ENCODE peak calls at places on chromosome 20, in seven cellular contexts. N is cardiac muscle cell, T is IMR-90, F is lower leg skin, C is uterus, H is Panc1, X is heart right ventricle. V is an unnamed sample.

GRCh38 chr20:11624704-11625103 is 293.0 kb upstream of the BTBD3 start:
- DNase-seq in H (no peak), C (no peak), N (no peak), X (no peak), F (no peak), T (no peak), V (no peak)

GRCh38 chr20:23397961-23398360 is 23.3 kb downstream of the NAPB start:
- DNase-seq in F (no peak), C (no peak), X (peak; percentile 37), N (peak; percentile 58), H (no peak), T (peak; percentile 69), V (no peak)

GRCh38 chr20:24658920-24659660 is 189.7 kb downstream of the SYNDIG1 start:
- DNase-seq in C (no peak), X (peak; percentile 27), T (no peak), N (no peak), H (no peak), F (no peak), V (no peak)

GRCh38 chr20:57570145-57570850 is 9.4 kb downstream of the PCK1 start:
- DNase-seq in T (no peak), N (no peak), C (no peak), X (no peak), H (no peak), F (no peak), V (no peak)

GRCh38 chr20:2136275-2136674 is 34.6 kb downstream of the STK35 start:
- DNase-seq in H (no peak), T (no peak), C (no peak), F (no peak), X (no peak), N (no peak), V (no peak)

GRCh38 chr20:41030536-41031242 is 2.1 kb downstream of the TOP1 start:
- DNase-seq in C (no peak), F (no peak), X (no peak), H (no peak), T (peak; percentile 80), N (peak; percentile 66), V (no peak)

GRCh38 chr20:61937146-61937962 is 128.3 kb downstream of the TAF4 start:
- DNase-seq in C (no peak), T (no peak), H (no peak), N (no peak), X (no peak), F (no peak), V (no peak)

GRCh38 chr20:49936153-49937022 is at the start of gene RNF114:
- DNase-seq in N (peak; percentile 94), T (peak; percentile 86), C (peak; percentile 91), H (no peak), X (peak; percentile 93), F (peak; percentile 98), V (peak; percentile 90)

GRCh38 chr20:46004813-46005505 is 3.7 kb upstream of the MMP9 start:
- DNase-seq in X (peak; percentile 48), C (no peak), F (no peak), H (no peak), T (no peak), N (peak; percentile 13), V (no peak)

GRCh38 chr20:46089076-46089337 is 755 bp downstream of the NCOA5 start:
- DNase-seq in C (no peak), T (peak; percentile 12), F (no peak), N (no peak), H (no peak), X (no peak), V (no peak)

GRCh38 chr20:41482647-41483552 is 116.3 kb upstream of the EMILIN3 start:
- DNase-seq in N (peak; percentile 40), X (no peak), T (peak; percentile 93), H (no peak), C (no peak), F (no peak), V (no peak)

GRCh38 chr20:53582574-53583351 is 10.9 kb downstream of the ZNF217 start:
- DNase-seq in C (peak; percentile 66), N (peak; percentile 95), X (no peak), F (peak; percentile 85), H (no peak), T (peak; percentile 95), V (peak; percentile 28)

GRCh38 chr20:44621325-44621724 is 30.2 kb downstream of the ADA start:
- DNase-seq in F (no peak), H (no peak), N (no peak), X (no peak), T (no peak), C (no peak), V (no peak)

GRCh38 chr20:32287231-32287638 is 9.8 kb downstream of the KIF3B start:
- DNase-seq in H (no peak), N (no peak), X (no peak), T (no peak), F (no peak), C (no peak), V (no peak)

GRCh38 chr20:64058536-64058935 is 4.5 kb upstream of the TCEA2 start:
- DNase-seq in C (no peak), F (no peak), H (no peak), X (no peak), T (peak; percentile 64), N (no peak), V (no peak)

GRCh38 chr20:62961310-62961783 is 8.8 kb downstream of the SLC17A9 start:
- DNase-seq in T (no peak), N (no peak), C (no peak), F (no peak), X (no peak), H (no peak), V (no peak)

GRCh38 chr20:31894980-31895675 is 24.7 kb downstream of the TTLL9 start:
- DNase-seq in N (peak; percentile 73), H (peak; percentile 36), F (peak; percentile 82), X (peak; percentile 88), C (peak; percentile 82), T (peak; percentile 49), V (peak; percentile 73)

GRCh38 chr20:46571418-46571817 is 21.0 kb upstream of the OCSTAMP start:
- DNase-seq in F (peak; percentile 58), H (no peak), N (no peak), T (no peak), X (no peak), C (no peak), V (no peak)

GRCh38 chr20:46046588-46047310 is 17.7 kb downstream of the SLC12A5 start:
- DNase-seq in T (no peak), C (no peak), X (no peak), N (no peak), F (no peak), H (no peak), V (no peak)

GRCh38 chr20:4534315-4534714 is 187.4 kb upstream of the PRND start:
- DNase-seq in T (no peak), N (no peak), X (no peak), C (no peak), H (no peak), F (no peak), V (no peak)

GRCh38 chr20:10511507-10512231 is 76.6 kb downstream of the SLX4IP start:
- DNase-seq in N (peak; percentile 97), F (peak; percentile 96), T (peak; percentile 99), H (peak; percentile 96), X (peak; percentile 76), C (peak; percentile 90), V (peak; percentile 77)

GRCh38 chr20:10239954-10240353 is 21.3 kb downstream of the SNAP25 start:
- DNase-seq in C (no peak), H (no peak), N (peak; percentile 72), F (no peak), X (no peak), T (peak; percentile 16), V (peak; percentile 67)

GRCh38 chr20:15674253-15675145 is 898.7 kb downstream of the KIF16B start:
- DNase-seq in F (no peak), H (no peak), N (no peak), X (no peak), T (no peak), C (no peak), V (no peak)

DNA sequence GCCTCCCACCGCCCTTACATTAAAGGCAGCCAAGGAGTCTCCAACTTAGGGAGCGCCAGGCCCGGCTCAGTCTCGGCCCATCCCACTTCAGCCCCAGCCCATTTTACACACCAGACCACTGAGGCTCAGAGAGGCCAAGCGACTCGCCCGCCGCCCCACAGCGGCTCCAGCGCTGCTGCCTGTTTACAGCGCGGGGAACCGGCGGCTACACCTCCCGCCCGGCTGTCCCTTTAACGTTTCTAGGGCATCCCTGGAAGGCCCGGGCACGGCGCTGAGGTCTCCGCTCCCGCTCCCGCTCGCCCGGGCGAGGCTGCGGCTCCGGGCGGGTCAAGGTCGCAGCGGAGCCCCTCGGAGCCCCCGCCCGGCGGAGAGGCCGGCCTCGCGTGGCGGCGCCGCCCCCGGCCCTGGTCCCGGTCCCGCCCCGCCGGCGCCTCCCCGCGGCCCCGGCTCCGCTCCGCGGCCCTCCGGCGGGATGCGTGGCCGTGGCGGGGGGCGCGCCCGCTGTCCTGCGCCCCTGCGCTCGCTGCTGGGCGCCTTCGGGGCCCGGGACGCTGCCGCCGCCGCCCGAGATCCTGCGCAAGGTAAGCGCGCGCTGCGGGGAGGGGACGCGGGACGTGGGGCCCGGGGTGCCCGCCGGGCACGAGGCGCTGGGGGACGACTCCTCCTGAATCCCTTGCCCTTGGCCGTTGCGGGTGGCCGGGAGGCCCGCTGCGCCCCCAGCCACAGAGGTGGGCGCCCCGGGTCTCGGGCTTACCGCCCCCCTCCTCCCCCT is 27.1 kb upstream of the PHACTR3 start:
- DNase-seq in T (no peak), F (no peak), N (no peak), X (no peak), H (no peak), C (no peak), V (no peak)
- H3K4me3 ChIP-seq in T (no peak overlapping the region), F (no peak overlapping the region), N (no peak overlapping the region), X (peak overlapping the region; percentile 35), H (no peak overlapping the region), C (no peak overlapping the region), V (no peak overlapping the region)

DNA sequence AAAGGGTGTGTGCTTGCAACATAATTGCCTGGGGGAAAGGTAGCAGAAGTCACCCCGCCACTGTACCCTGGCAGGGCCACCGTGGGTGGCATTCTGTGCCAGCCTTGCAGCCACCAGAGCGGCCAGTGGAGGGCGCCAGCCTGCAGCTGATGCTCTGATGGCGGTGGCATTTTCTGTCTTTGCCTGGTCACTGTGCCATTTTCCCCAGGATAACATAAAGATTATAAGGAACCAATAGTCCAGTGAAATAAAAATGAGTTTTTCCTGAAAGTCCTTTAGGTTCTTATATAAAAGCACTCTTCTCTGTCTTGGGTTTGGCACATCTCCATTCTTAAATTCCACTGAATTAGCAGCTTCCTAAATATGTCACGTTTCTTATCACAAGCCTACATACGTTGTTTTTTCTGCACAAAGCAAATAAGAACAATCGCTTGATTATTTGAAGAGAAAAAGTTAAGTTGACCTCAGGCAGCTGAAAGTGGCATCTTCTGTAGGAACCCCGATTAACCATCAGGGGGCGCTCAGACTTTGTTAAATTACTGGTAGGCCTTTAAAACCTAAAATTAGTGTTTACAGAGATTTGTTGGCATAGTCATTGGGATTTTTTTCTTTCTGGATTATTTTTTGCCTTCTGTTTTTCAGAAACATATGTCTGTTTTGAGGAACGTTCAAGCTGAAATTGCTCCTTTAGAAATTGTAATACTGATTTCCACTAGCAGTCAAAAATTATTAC is 67.3 kb upstream of the XRN2 start:
- DNase-seq in C (peak; percentile 43), H (peak; percentile 41), F (peak; percentile 87), X (peak; percentile 54), N (peak; percentile 79), T (peak; percentile 66), V (peak; percentile 55)
- H3K4me3 ChIP-seq in C (no peak overlapping the region), H (no peak overlapping the region), F (no peak overlapping the region), X (no peak overlapping the region), N (no peak overlapping the region), T (no peak overlapping the region), V (no peak overlapping the region)

GRCh38 chr20:21632031-21632430 is 73.4 kb upstream of the PAX1 start:
- DNase-seq in T (no peak), N (no peak), H (no peak), F (no peak), X (no peak), C (no peak), V (no peak)
- H3K4me3 ChIP-seq in T (no peak overlapping the region), N (no peak overlapping the region), H (no peak overlapping the region), F (no peak overlapping the region), X (no peak overlapping the region), C (no peak overlapping the region), V (no peak overlapping the region)

GRCh38 chr20:36368400-36368799 is 62.3 kb downstream of the DLGAP4 start:
- DNase-seq in T (no peak), C (no peak), H (no peak), F (no peak), N (no peak), X (no peak), V (no peak)
- H3K4me3 ChIP-seq in T (no peak overlapping the region), C (no peak overlapping the region), H (no peak overlapping the region), F (no peak overlapping the region), N (no peak overlapping the region), X (no peak overlapping the region), V (no peak overlapping the region)

V was measured in lung.